ENCODE peak calls at places on chromosomes 13 and 19, in four cellular contexts. C is K562, F is HepG2, O is GM12878. B is an unnamed sample.

GRCh38 chr13:66943530-66943929 is 286.6 kb downstream of the PCDH9 start:
- DNase-seq in C (no peak), F (no peak), O (no peak), B (no peak)

GRCh38 chr19:38262585-38263268 is 1.6 kb upstream of the SPINT2 start:
- DNase-seq in C (no peak), F (no peak), O (no peak), B (no peak)

GRCh38 chr19:52296400-52296772 is 583 bp upstream of the ZNF480 start:
- DNase-seq in C (no peak), F (peak), O (no peak), B (no peak)

GRCh38 chr13:113820813-113821651 is 42.8 kb downstream of the GAS6 start:
- DNase-seq in C (peak), F (no peak), O (no peak), B (no peak)

GRCh38 chr19:38163419-38164290 is 60.4 kb downstream of the DPF1 start:
- DNase-seq in C (no peak), F (no peak), O (no peak), B (no peak)

GRCh38 chr13:102873653-102874052 is 27.8 kb downstream of the ERCC5 start:
- DNase-seq in C (no peak), F (no peak), O (no peak), B (no peak)

GRCh38 chr19:45059258-45059965 is 16.9 kb downstream of the ZNF296 start:
- DNase-seq in C (peak), F (peak), O (no peak), B (no peak)

GRCh38 chr19:3392480-3392879 is 26.1 kb downstream of the NFIC start:
- DNase-seq in C (no peak), F (no peak), O (no peak), B (no peak)

GRCh38 chr19:38152461-38153379 is 71.3 kb downstream of the DPF1 start:
- DNase-seq in C (peak), F (no peak), O (no peak), B (no peak)

GRCh38 chr19:6677924-6678689 is 8.1 kb upstream of the TNFSF14 start:
- DNase-seq in C (peak), F (no peak), O (no peak), B (peak)

GRCh38 chr19:3783660-3784584 is 2.3 kb downstream of the MATK start:
- DNase-seq in C (peak), F (peak), O (no peak), B (peak)

GRCh38 chr13:46797468-46798237 is 692 bp upstream of the ESD start:
- DNase-seq in C (no peak), F (peak), O (no peak), B (no peak)

GRCh38 chr19:28386080-28386869 is 826.7 kb downstream of the UQCRFS1 start:
- DNase-seq in C (no peak), F (no peak), O (no peak), B (no peak)

GRCh38 chr13:22143671-22144070 is 472.8 kb downstream of the FGF9 start:
- DNase-seq in C (no peak), F (no peak), O (no peak), B (no peak)

GRCh38 chr19:55585658-55586339 is 5.2 kb upstream of the ZNF579 start:
- DNase-seq in C (peak), F (peak), O (no peak), B (peak)

GRCh38 chr13:92103673-92104296 is 705.4 kb downstream of the GPC5 start:
- DNase-seq in C (no peak), F (no peak), O (no peak), B (no peak)

GRCh38 chr19:56933014-56933705 is 92.6 kb upstream of the PEG3 start:
- DNase-seq in C (no peak), F (no peak), O (no peak), B (no peak)

GRCh38 chr19:34300380-34300779 is 46.0 kb downstream of the GARRE1 start:
- DNase-seq in C (no peak), F (no peak), O (no peak), B (no peak)

GRCh38 chr13:25678398-25678797 is 306.6 kb downstream of the ATP8A2 start:
- DNase-seq in C (no peak), F (no peak), O (no peak), B (no peak)

GRCh38 chr13:37934339-37935191 is 65.0 kb upstream of the TRPC4 start:
- DNase-seq in C (no peak), F (no peak), O (no peak), B (peak)

GRCh38 chr19:48539503-48540096 is 12.4 kb upstream of the SULT2B1 start:
- DNase-seq in C (no peak), F (no peak), O (no peak), B (no peak)

GRCh38 chr13:98461525-98462240 is 115.2 kb downstream of the STK24 start:
- DNase-seq in C (no peak), F (no peak), O (no peak), B (no peak)

GRCh38 chr13:104315606-104316005 is 1249.4 kb upstream of the SLC10A2 start:
- DNase-seq in C (no peak), F (peak), O (no peak), B (no peak)

GRCh38 chr13:71866173-71867091 is 572 bp downstream of the DACH1 start:
- DNase-seq in C (no peak), F (no peak), O (no peak), B (no peak)

GRCh38 chr19:49859838-49860715 is 7.3 kb downstream of the PNKP start:
- DNase-seq in C (no peak), F (no peak), O (no peak), B (no peak)

GRCh38 chr13:113229791-113230190 is 20.4 kb downstream of the CUL4A start:
- DNase-seq in C (no peak), F (no peak), O (no peak), B (no peak)

GRCh38 chr19:41298327-41298964 is 11.5 kb upstream of the CCDC97 start:
- DNase-seq in C (no peak), F (no peak), O (no peak), B (no peak)

GRCh38 chr13:39259371-39259770 is 221.1 kb downstream of the NHLRC3 start:
- DNase-seq in C (no peak), F (no peak), O (peak), B (no peak)

GRCh38 chr19:40223135-40223822 is 3.2 kb downstream of the CCNP start:
- DNase-seq in C (no peak), F (no peak), O (no peak), B (peak)

GRCh38 chr19:41226053-41226873 is 7.2 kb downstream of the AXL start:
- DNase-seq in C (peak), F (peak), O (no peak), B (peak)

GRCh38 chr13:79197933-79198332 is 208.1 kb downstream of the RBM26 start:
- DNase-seq in C (no peak), F (no peak), O (no peak), B (no peak)

GRCh38 chr13:113586661-113587479 is 2.3 kb downstream of the TFDP1 start:
- DNase-seq in C (no peak), F (no peak), O (no peak), B (no peak)

GRCh38 chr19:38514812-38515633 is 81.5 kb downstream of the RYR1 start:
- DNase-seq in C (peak), F (peak), O (no peak), B (peak)

GRCh38 chr19:50823389-50824042 is at the start of gene KLK1:
- DNase-seq in C (peak), F (no peak), O (no peak), B (no peak)

GRCh38 chr13:85170372-85170771 is 628.8 kb downstream of the SLITRK6 start:
- DNase-seq in C (no peak), F (no peak), O (no peak), B (no peak)

GRCh38 chr19:17926044-17926443 is 6.8 kb upstream of the CCDC124 start:
- DNase-seq in C (no peak), F (no peak), O (no peak), B (no peak)

GRCh38 chr19:10392120-10392519 is 11.2 kb downstream of the CDC37 start:
- DNase-seq in C (peak), F (no peak), O (no peak), B (no peak)

GRCh38 chr19:10388957-10389356 is 8.6 kb upstream of the TYK2 start:
- DNase-seq in C (peak), F (peak), O (peak), B (peak)

GRCh38 chr19:10389863-10390262 is 9.5 kb upstream of the TYK2 start:
- DNase-seq in C (peak), F (no peak), O (no peak), B (no peak)

GRCh38 chr19:10393137-10393536 is 10.2 kb downstream of the CDC37 start:
- DNase-seq in C (peak), F (no peak), O (no peak), B (no peak)

GRCh38 chr19:10390652-10391286 is 10.4 kb upstream of the TYK2 start:
- DNase-seq in C (peak), F (peak), O (no peak), B (no peak)
- TF ChIP-seq HDAC6 in C (no peak), F (no peak), O (no peak), B (no peak)

DNA sequence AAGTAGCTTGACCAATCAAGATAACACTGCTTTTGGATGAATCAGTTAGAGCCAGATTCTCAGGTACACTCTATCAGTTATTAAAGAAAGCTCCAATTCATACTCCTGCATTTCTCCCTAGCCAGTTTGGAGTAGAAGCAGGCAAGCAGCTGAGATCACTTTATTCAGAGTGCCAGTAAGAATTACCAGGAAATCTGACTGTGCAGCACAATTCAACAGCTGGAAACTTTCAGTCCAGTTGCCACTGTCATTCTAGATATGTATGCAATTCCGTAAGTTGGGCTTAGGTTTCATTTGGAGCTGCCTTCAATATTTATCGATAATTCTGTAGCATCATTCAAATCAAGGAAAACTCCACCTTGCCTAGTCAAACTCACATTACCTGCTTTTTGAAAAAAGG is 2625.6 kb upstream of the PCDH20 start:
- DNase-seq in C (no peak), F (no peak), O (no peak), B (no peak)
- TF ChIP-seq HDAC6 in C (no peak), F (no peak), O (no peak), B (no peak)

DNA sequence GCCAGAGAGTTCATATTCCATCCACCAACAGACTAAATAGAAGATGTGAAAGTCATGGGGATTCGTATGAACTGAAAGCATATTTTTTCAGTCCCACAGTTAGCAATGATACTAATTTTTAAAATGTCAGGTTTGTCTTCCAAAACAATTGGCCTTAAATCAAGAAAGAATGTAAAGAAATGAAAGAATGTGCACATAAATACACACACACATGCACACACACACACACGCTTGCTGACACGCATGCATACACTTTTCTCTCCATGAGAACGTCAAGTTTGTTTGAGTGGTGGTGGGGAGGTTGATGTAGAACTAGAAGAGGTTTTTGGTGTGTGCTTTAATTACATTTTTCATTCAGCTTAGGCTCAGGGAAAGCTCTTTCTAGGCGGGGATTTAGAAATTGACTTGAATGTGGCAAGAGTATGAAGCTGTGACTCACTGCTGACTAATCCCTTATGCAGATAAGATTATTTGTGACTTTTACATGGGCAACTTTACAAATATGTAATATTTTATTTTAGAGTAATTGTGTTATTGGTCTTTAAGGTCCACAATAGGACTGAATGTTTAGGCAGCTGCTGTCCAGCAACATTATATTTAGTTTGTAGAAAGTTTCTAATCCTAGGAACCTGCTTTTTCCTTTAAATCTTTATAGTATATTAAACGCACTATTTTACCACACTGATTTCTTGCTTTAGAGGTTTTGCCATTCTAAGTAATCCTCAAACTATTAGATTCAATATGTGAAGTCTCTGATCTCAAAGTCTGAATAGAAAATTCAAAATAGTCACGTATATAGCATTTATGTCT is 18.8 kb downstream of the FLT1 start:
- DNase-seq in C (no peak), F (no peak), O (no peak), B (no peak)
- TF ChIP-seq HDAC6 in C (no peak), F (no peak), O (no peak), B (no peak)

DNA sequence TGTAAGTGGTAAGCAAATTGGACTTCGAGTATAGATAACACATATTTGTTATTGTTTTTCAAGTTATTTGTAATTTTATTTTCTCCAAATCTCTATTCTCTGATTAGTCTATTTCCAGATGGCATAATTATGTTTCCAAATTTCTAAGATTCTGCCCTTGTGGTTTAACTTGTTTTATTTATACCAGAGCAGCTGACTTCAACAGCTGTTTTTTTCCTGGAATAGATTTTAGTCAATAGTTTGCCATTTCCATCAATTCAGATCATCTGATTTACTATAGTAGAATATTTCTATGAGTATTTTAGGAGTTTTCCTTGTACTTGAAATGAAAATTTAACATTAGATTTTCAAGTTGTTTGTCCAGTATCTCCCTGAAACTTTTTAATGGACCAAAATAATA is 848.7 kb upstream of the MIR17HG start:
- DNase-seq in C (no peak), F (no peak), O (no peak), B (no peak)
- TF ChIP-seq HDAC6 in C (no peak), F (no peak), O (no peak), B (no peak)

B was measured in H1.